ENCODE peak calls at places on chromosomes 6 and 20, in ten cellular contexts. W is OCI-LY7, P is HCT116, Q is GM23248, J is MM.1S, O is GM23338, V is SK-N-SH, K is PC-3, Y is hepatocyte, C is Karpas-422. I is an unnamed sample. For H3K9me2, the result is how much of the 10 kb centered on the place peaks cover.

GRCh38 chr6:89372506-89372901 is 20.0 kb upstream of the UBE2J1 start:
- DNase-seq in Y (no peak), J (peak), O (no peak), K (no peak), W (peak), V (no peak), C (no peak), P (no peak), Q (no peak), I (no peak)

GRCh38 chr6:128519132-128519930 is 1.1 kb downstream of the PTPRK start:
- DNase-seq in Q (peak), J (peak), O (peak), C (no peak), P (no peak), W (no peak), Y (peak), K (peak), V (peak), I (peak)

GRCh38 chr6:77740380-77740779 is 87.5 kb downstream of the MEI4 start:
- DNase-seq in K (peak), C (peak), O (peak), J (peak), Y (peak), W (peak), V (peak), P (peak), Q (peak), I (peak)

GRCh38 chr6:22613695-22614094 is 44.3 kb downstream of the HDGFL1 start:
- DNase-seq in C (no peak), W (no peak), Q (peak), P (no peak), O (no peak), Y (peak), V (no peak), K (no peak), J (no peak), I (no peak)

GRCh38 chr6:11738681-11739375 is 39.8 kb downstream of the ADTRP start:
- DNase-seq in O (no peak), P (no peak), K (no peak), Q (no peak), W (no peak), C (no peak), Y (no peak), V (no peak), J (no peak), I (no peak)

GRCh38 chr6:46199387-46199786 is 28.6 kb upstream of the ENPP5 start:
- DNase-seq in C (no peak), V (no peak), W (no peak), Q (peak), O (no peak), J (no peak), K (no peak), Y (no peak), P (no peak), I (no peak)

GRCh38 chr20:61168605-61169004 is 83.5 kb upstream of the CDH4 start:
- DNase-seq in J (no peak), Y (no peak), P (no peak), W (no peak), C (no peak), O (no peak), K (no peak), Q (no peak), V (no peak), I (no peak)

GRCh38 chr6:131758920-131759319 is 48.1 kb upstream of the CTAGE9 start:
- DNase-seq in V (no peak), Q (peak), Y (no peak), J (no peak), O (no peak), C (no peak), P (no peak), K (peak), W (no peak), I (no peak)

GRCh38 chr20:18750735-18751134 is 62.8 kb upstream of the SCP2D1 start:
- DNase-seq in O (no peak), Y (no peak), J (peak), C (no peak), K (no peak), W (no peak), Q (no peak), V (no peak), P (no peak), I (no peak)

GRCh38 chr6:41655706-41656668 is 17.7 kb downstream of the MDFI start:
- DNase-seq in C (no peak), O (peak), Q (no peak), W (no peak), J (no peak), K (no peak), P (no peak), V (no peak), Y (peak), I (no peak)

GRCh38 chr20:10671221-10671849 is 2.5 kb downstream of the JAG1 start:
- DNase-seq in Y (peak), W (peak), V (peak), O (peak), K (peak), P (no peak), C (peak), J (peak), Q (peak), I (peak)

GRCh38 chr20:63702751-63703470 is 4.9 kb downstream of the ARFRP1 start:
- DNase-seq in C (no peak), O (no peak), Q (no peak), P (no peak), W (no peak), V (peak), Y (no peak), J (no peak), K (no peak), I (peak)

GRCh38 chr6:75381878-75382633 is 97.5 kb upstream of the TMEM30A start:
- DNase-seq in P (no peak), Q (no peak), Y (no peak), C (no peak), V (peak), O (no peak), W (no peak), K (no peak), J (no peak), I (no peak)

GRCh38 chr6:135087803-135088202 is 33.2 kb upstream of the HBS1L start:
- DNase-seq in K (no peak), W (no peak), O (no peak), P (no peak), C (no peak), J (no peak), Y (no peak), Q (no peak), V (no peak), I (no peak)

DNA sequence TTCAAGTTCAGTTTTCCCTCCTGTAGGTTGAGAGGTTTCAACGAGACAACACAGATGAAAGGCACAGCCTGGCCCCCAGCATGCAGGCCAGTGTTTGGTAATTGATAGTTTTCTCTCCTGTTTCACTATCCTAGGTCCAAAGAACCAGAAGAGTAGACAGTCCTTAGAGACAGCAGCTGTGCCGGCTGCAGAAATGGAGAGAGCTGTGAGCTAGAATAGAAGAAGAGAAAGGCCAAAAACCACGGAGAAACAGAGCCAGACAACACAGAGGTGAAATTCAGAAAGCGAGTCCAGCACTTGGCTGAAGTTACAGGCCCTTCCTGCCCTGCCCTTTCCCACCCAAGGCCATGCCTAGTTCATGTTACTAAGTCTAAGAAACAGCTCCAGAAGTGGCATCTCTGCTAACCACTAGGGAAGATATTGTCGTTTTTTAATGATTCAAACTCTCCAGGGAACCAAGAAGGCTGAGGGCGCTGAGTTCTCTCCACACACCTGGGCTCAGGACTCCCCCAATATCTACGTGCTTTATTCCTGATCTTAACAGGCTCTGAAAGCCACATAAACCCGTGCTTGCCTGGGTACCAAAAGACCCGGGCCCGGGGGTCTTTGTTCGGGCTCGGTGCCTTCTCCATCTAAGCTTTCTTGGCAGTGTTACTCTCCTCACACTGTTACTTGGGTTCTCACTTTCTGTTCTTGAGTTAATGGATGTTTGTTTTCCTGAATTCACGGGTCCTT is 16.5 kb upstream of the RBPJL start:
- DNase-seq in P (no peak), O (no peak), J (no peak), C (no peak), V (no peak), W (no peak), Q (no peak), K (no peak), Y (no peak), I (no peak)
- H3K4me2 ChIP-seq in P (no peak), O (no peak), J (peak), C (no peak), V (no peak), W (no peak), Q (no peak), K (peak), Y (no peak), I (peak)

DNA sequence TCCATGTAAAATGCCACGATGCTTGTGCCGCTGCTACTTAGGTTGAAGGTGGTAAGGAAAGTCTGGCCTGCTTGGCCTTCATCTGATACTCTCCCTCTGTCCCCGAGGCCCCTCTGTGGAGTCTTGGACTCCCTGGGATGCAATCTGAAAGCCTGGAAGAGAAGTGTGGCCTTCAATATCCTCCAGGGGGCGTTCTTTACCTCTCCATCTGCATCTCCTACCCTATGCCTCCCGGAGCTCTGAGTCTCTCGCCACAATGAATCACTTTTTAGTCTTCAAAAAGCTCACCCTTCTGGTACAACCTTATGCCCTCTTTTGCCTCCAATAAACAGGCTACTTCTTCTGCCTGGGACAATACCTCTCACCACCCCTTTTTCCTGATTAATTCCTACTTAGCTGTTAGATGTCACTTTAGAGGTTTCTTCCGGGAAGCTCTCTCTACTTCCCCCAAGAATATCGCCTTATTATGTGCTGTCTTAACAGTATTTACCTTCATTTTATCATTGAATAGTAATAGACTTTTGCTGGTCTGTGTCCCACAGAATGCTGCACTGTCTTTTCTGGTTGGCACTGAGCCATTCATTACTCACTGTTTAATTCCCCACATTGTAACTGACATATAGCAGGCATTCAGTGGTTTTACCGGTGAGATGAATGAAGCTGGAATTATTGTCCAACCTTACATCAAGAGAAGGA is 13.9 kb upstream of the ATG5 start:
- DNase-seq in V (peak), C (peak), K (peak), P (peak), J (peak), O (peak), Y (peak), Q (peak), W (peak), I (peak)
- H3K9me2 ChIP-seq in V (under half), C (under half), K (under half), P (under half), J (under half), O (under half), Y (under half), Q (under half), W (under half), I (under half)

DNA sequence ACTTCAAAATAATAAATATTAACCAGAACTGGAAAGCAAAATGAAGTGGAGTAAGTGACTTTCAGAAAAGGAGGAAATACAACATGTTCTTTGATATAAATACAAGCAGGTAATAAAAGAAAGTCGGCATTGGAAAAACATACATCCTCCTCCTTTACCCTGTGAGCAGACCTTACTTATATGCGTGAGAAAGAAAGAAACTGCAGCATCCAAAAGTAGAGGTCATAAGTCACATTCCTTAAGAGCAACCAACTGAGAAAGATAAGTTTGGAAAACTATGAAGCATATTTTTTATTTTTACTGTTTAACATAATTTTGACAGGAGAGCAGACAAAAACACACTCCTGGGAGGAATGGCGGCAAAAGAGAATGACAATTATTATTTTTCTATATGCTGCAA is 155.5 kb downstream of the HACE1 start:
- DNase-seq in C (no peak), Y (no peak), Q (no peak), W (no peak), P (no peak), O (no peak), V (no peak), K (peak), J (no peak), I (no peak)
- H3K4me2 ChIP-seq in C (no peak), Y (no peak), Q (no peak), W (peak), P (no peak), O (no peak), V (no peak), K (peak), J (no peak), I (no peak)

GRCh38 chr20:56748476-56749377 is 119.6 kb downstream of the TFAP2C start:
- DNase-seq in O (no peak), C (no peak), K (peak), J (no peak), V (no peak), Q (no peak), Y (no peak), P (no peak), W (no peak), I (peak)
- H3K9me2 ChIP-seq in O (under half), C (under half), K (under half), J (under half), V (under half), Q (under half), Y (under half), P (under half), W (under half), I (under half)

DNA sequence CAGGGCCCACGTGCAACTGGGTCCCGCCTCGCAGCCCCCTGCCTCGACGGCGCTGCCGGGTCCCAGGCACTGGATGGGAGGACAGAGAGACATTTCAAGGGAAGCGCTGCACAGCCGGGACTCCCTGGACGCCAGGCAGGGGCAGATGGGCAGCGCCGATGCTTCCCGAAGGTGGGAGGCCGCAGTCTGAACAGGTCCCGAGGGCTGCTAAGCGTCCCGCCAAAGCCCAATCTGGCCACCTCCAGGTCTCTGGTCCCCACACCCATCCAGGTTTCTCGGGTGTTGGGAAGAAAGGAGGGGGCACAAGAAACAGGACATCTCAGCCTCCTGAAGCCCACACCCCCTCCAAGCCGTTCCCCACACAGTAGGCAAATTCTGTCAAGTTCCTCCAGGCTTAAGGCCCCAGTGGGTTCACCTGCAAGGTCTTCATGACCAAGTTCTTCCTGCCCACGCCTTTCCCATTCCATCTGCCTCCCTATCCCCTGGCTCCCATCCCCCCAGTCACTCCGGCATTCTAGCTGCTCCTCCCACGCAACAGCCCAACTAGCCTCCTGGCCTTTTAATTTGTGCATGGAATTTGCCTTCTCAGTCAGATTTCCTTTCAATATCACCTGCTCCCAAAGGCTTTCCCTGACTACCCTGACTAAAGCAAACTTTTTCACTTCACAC is 5.4 kb upstream of the CPXM1 start:
- DNase-seq in C (no peak), Y (no peak), J (no peak), V (peak), P (no peak), Q (no peak), O (peak), K (no peak), W (no peak), I (no peak)
- H3K4me2 ChIP-seq in C (no peak), Y (no peak), J (no peak), V (no peak), P (peak), Q (no peak), O (peak), K (no peak), W (no peak), I (no peak)

GRCh38 chr6:110430236-110430635 is 14.9 kb upstream of the DDO start:
- DNase-seq in V (no peak), Y (no peak), Q (no peak), C (no peak), J (no peak), W (no peak), O (peak), K (no peak), P (no peak), I (no peak)

GRCh38 chr6:110432285-110432899 is 17.0 kb upstream of the DDO start:
- DNase-seq in Q (no peak), W (no peak), P (no peak), K (no peak), V (no peak), J (no peak), O (no peak), Y (no peak), C (no peak), I (no peak)

GRCh38 chr6:110440026-110440425 is 24.7 kb upstream of the DDO start:
- DNase-seq in O (no peak), C (no peak), J (no peak), Y (no peak), W (no peak), Q (no peak), P (no peak), V (no peak), K (no peak), I (no peak)

DNA sequence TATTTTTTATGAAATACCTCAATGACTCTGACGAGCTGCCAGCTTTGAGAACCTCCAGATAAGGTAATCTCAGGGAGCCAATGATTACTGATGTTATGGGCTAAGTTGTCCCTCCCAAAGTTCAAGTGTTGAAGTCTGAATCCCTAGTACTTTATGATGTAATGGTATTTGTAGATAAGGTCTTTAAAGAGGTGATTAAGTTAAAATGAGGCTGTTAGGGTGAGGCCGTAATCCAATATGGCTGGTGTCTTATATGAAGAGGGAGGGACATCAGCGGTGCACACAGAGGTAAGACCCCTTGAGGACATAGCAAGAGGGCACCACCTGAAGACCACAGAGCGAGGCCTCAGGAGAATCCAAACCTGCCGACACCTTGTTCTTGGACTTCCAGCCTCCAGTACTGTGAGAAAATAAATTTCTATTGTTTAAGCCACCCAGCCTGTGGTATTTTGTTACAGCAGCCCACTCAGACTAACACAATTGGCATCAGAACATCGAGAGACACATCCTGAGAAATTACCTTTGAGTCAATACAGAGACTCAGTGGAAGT is 19.8 kb upstream of the DDO start:
- DNase-seq in W (no peak), V (no peak), K (no peak), P (no peak), Q (no peak), J (no peak), Y (no peak), O (no peak), C (no peak), I (no peak)
- H3K9me2 ChIP-seq in W (under half), V (under half), K (under half), P (under half), Q (under half), J (under half), Y (under half), O (under half), C (under half), I (under half)

GRCh38 chr6:2850480-2851150 is 9.0 kb upstream of the SERPINB1 start:
- DNase-seq in V (no peak), J (no peak), K (peak), Q (peak), Y (no peak), P (no peak), C (no peak), O (no peak), W (no peak), I (no peak)
- H3K4me2 ChIP-seq in V (no peak), J (no peak), K (peak), Q (peak), Y (no peak), P (peak), C (no peak), O (no peak), W (peak), I (no peak)